ENCODE peak calls at places on chromosomes 1 and 21, in ten cellular contexts. V is osteocyte, D is germinal center, X is H4, B is MM.1S, P is HAP-1, Q is left ventricle myocardium superior, N is MV-4-11, O is A172, T is NCI-H187 treated with DMSO at 0.1 percent for 48 hours. A is an unnamed sample.

GRCh38 chr1:229554886-229555621 is 3.5 kb downstream of the ABCB10 start:
- DNase-seq in N (no peak), O (no peak), D (no peak), T (no peak), B (peak), V (no peak), Q (no peak), P (peak), X (no peak), A (no peak)

GRCh38 chr1:51842255-51842654 is 36.3 kb downstream of the NRDC start:
- DNase-seq in P (no peak), D (no peak), N (no peak), O (no peak), B (no peak), X (no peak), T (no peak), Q (no peak), V (no peak), A (peak)

GRCh38 chr1:224052767-224053166 is 61.1 kb upstream of the FBXO28 start:
- DNase-seq in B (no peak), D (no peak), Q (no peak), X (no peak), P (no peak), O (peak), T (no peak), V (no peak), N (no peak), A (no peak)

GRCh38 chr1:45608475-45609156 is 15.2 kb downstream of the CCDC17 start:
- DNase-seq in B (no peak), Q (no peak), O (no peak), V (no peak), X (no peak), N (peak), P (no peak), T (no peak), D (peak), A (no peak)

GRCh38 chr1:106502659-106503058 is 553.8 kb upstream of the PRMT6 start:
- DNase-seq in V (no peak), N (no peak), Q (no peak), T (no peak), P (no peak), X (no peak), D (no peak), O (no peak), B (no peak), A (no peak)

GRCh38 chr1:231338270-231339128 is at the start of gene SPRTN:
- DNase-seq in T (no peak), Q (no peak), X (no peak), V (no peak), P (peak), B (no peak), N (no peak), D (peak), O (peak), A (no peak)

GRCh38 chr21:33080376-33080775 is 10.4 kb downstream of the OLIG1 start:
- DNase-seq in O (no peak), T (no peak), P (no peak), V (no peak), D (no peak), X (no peak), B (no peak), N (no peak), Q (no peak), A (no peak)

GRCh38 chr1:230169454-230170152 is 102.6 kb downstream of the GALNT2 start:
- DNase-seq in Q (no peak), B (peak), O (no peak), V (peak), X (no peak), T (no peak), D (peak), N (peak), P (no peak), A (no peak)

GRCh38 chr1:25544819-25545218 is 1.4 kb downstream of the LDLRAP1 start:
- DNase-seq in P (peak), B (no peak), Q (peak), V (no peak), T (no peak), N (no peak), X (no peak), D (no peak), O (peak), A (no peak)

GRCh38 chr1:7538033-7538432 is 233.1 kb upstream of the VAMP3 start:
- DNase-seq in P (no peak), O (no peak), V (no peak), T (no peak), D (no peak), X (peak), Q (no peak), B (no peak), N (no peak), A (no peak)